ENCODE peak calls at places on chromosome 4, in six cellular contexts. O, S, Y, P, Q and H are unnamed samples.

GRCh38 chr4:68348577-68348976 is 1.3 kb downstream of the YTHDC1 start:
- DNase-seq in O (no peak), Q (no peak), P (no peak), S (no peak), Y (no peak), H (no peak)

GRCh38 chr4:81650871-81651270 is 179.2 kb upstream of the RASGEF1B start:
- DNase-seq in P (no peak), S (no peak), O (no peak), Y (no peak), Q (no peak), H (no peak)

GRCh38 chr4:168528131-168528949 is 31.5 kb downstream of the PALLD start:
- DNase-seq in Q (no peak), P (no peak), S (no peak), Y (no peak), O (no peak), H (no peak)

GRCh38 chr4:100635899-100636298 is 118.1 kb upstream of the EMCN start:
- DNase-seq in O (no peak), Q (no peak), P (no peak), S (no peak), Y (no peak), H (no peak)

GRCh38 chr4:98976716-98977115 is 18.8 kb upstream of the METAP1 start:
- DNase-seq in Y (no peak), Q (no peak), S (no peak), O (no peak), P (no peak), H (no peak)

GRCh38 chr4:100839712-100840111 is 321.9 kb upstream of the EMCN start:
- DNase-seq in O (no peak), S (no peak), P (no peak), Y (no peak), Q (no peak), H (no peak)

GRCh38 chr4:140472156-140472555 is 25.9 kb downstream of the MGAT4D start:
- DNase-seq in Q (no peak), O (no peak), S (no peak), Y (no peak), P (no peak), H (no peak)

GRCh38 chr4:129037093-129037492 is 56.2 kb downstream of the SCLT1 start:
- DNase-seq in S (no peak), Y (no peak), O (no peak), P (no peak), Q (no peak), H (no peak)

GRCh38 chr4:76305971-76306881 is at the start of gene STBD1:
- DNase-seq in Y (peak), P (peak), Q (peak), O (no peak), S (peak), H (peak)

GRCh38 chr4:147581601-147582350 is 35.4 kb upstream of the TMEM184C start:
- DNase-seq in S (no peak), Q (no peak), P (no peak), O (no peak), Y (no peak), H (no peak)

GRCh38 chr4:152225680-152226079 is 310.2 kb downstream of the FBXW7 start:
- DNase-seq in Q (no peak), S (no peak), Y (no peak), O (no peak), P (no peak), H (no peak)

DNA sequence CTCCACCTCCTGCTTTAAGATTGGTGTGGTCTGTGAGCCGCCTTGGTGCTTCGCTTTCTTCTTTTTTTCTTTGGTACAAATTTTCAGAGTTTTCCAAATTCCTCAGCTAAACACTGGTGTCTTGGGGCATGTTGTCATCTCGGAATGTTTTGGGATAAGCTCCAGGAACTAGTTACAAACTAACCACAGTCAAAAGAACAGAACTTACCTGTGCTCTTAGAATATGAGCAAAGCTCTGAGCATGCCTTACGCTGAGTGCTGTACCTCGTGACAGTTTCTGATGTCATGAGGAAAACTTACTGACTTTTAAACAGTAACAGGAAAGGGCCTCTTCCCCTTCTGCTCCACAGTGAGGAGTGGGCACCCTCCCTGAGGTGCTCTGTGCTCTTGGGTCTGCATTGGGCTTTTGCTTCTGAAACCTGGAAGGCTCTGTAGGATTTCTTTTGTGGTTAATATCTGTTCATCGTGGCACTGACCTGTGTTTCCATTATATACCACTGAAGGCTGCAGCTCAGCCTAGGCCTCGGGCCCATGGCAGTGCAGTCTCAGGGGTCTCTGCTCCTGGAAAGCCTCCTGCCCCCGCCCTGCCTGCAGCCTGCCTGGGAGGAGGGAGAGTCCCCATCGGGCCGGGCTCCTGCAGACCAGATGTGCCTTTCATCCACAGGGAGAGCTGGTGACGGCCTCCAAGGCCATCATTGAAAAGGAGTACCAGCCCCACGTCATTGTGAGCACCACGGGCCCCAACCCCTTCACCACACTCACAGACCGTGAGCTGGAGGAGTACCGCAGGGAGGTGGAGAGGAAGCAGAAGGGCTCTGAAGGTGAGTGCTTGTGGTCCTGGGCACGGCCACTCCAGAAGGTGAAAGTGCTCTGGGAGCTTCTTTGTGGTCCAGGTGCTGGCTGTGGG is 48.7 kb downstream of the NOP14 start:
- DNase-seq in P (no peak), S (no peak), O (no peak), Q (no peak), Y (no peak), H (no peak)
- H3K27ac ChIP-seq in P (no peak), S (peak), O (no peak), Q (no peak), Y (no peak), H (no peak)

GRCh38 chr4:139440971-139441370 is 12.9 kb upstream of the RAB33B start:
- DNase-seq in S (no peak), P (no peak), O (no peak), Y (no peak), Q (no peak), H (no peak)
- H3K27ac ChIP-seq in S (no peak), P (no peak), O (no peak), Y (no peak), Q (no peak), H (no peak)

GRCh38 chr4:6492861-6493667 is 20.6 kb upstream of the PPP2R2C start:
- DNase-seq in P (no peak), Y (no peak), Q (no peak), O (no peak), S (no peak), H (no peak)
- H3K27ac ChIP-seq in P (no peak), Y (no peak), Q (no peak), O (peak), S (no peak), H (no peak)

GRCh38 chr4:113512880-113513279 is 248.7 kb downstream of the CAMK2D start:
- DNase-seq in Q (no peak), P (no peak), O (no peak), Y (no peak), S (no peak), H (no peak)
- H3K27ac ChIP-seq in Q (no peak), P (no peak), O (no peak), Y (no peak), S (no peak), H (no peak)

GRCh38 chr4:8674311-8674885 is 81.8 kb downstream of the CPZ start:
- DNase-seq in Y (no peak), S (no peak), P (no peak), O (no peak), Q (no peak), H (no peak)
- H3K27ac ChIP-seq in Y (no peak), S (no peak), P (no peak), O (no peak), Q (no peak), H (no peak)

DNA sequence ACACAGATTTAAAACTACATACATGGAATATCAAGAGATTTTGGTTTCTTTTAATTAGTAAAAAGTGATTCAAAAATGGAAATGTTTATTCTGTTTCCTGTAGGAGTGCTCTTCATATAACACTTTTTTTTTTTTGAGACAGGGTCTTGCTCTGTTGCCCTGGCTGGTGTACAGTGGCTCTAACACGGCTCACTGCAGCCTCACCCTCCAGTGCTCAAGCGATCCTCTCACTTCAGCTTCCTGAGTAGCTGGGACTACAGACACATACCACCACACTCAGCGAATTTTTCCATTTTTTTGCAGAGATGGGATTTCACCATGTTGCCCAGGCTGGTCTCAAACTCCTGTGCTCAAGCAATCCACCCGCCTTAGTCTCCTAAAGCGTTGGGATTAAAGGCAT is 76.3 kb downstream of the RPS3A start:
- DNase-seq in Y (no peak), O (no peak), S (no peak), P (no peak), Q (no peak), H (no peak)
- H3K27ac ChIP-seq in Y (no peak), O (peak), S (no peak), P (no peak), Q (no peak), H (peak)

GRCh38 chr4:25658777-25659176 is 3.1 kb downstream of the SLC34A2 start:
- DNase-seq in Y (no peak), P (no peak), Q (no peak), O (no peak), S (no peak), H (no peak)

GRCh38 chr4:25654031-25654970 is 1.4 kb upstream of the SLC34A2 start:
- DNase-seq in Q (no peak), S (no peak), P (no peak), Y (no peak), O (no peak), H (no peak)

GRCh38 chr4:25656031-25656430 is 380 bp downstream of the SLC34A2 start:
- DNase-seq in O (no peak), Q (no peak), S (no peak), Y (no peak), P (no peak), H (no peak)

GRCh38 chr4:25658357-25658771 is 2.7 kb downstream of the SLC34A2 start:
- DNase-seq in S (no peak), Y (no peak), Q (no peak), P (no peak), O (no peak), H (no peak)

DNA sequence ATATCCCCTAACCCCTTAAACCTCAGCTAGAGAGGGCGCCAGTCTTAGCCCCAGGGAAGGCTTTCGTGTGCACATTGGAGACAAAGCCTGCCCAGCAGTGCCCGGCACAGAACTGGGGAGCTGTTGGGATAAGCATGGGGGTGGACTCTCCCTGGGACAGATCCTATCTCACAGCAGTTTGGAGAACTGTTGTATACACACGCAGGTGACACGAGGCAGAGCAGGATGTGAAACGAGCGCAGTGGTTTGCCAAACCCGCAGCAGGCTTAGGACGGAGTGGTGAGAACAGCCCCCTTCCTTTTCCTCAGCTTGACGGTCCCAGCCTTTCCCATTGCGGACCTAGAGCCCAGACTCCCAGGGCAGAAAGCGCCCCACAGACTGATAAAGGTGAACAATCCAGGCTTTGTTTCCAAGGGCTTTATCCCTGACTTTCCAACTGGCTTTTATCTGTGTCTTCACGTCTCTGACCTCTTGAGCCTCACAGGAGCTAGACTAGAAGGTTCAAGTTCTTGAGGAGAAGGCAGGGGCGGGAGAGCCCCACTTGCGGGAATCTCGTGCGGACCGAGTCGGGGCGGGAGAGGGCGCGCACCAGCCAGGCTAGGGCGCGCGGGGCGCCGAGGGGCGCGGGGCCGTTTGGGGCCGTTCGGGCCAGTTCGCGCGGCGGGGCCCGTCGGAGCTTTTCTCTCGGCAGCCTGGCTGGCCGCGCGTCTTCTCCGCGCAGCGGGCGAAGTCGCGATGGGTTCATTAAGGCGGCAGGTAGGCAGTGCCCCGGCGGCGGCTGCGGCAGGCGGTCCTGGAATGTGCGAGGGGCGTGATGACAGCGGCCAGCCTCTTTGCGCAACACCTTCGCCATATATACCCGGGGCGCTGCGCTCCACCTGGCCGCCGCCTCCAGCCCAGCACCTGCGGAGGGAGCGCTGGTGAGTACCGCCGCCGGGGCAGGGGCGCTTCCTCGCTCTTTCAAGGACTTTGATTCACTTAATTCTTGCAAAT is at the start of gene SLC34A2:
- DNase-seq in S (no peak), Q (no peak), O (no peak), P (no peak), Y (no peak), H (no peak)
- H3K27ac ChIP-seq in S (no peak), Q (no peak), O (no peak), P (no peak), Y (no peak), H (no peak)

DNA sequence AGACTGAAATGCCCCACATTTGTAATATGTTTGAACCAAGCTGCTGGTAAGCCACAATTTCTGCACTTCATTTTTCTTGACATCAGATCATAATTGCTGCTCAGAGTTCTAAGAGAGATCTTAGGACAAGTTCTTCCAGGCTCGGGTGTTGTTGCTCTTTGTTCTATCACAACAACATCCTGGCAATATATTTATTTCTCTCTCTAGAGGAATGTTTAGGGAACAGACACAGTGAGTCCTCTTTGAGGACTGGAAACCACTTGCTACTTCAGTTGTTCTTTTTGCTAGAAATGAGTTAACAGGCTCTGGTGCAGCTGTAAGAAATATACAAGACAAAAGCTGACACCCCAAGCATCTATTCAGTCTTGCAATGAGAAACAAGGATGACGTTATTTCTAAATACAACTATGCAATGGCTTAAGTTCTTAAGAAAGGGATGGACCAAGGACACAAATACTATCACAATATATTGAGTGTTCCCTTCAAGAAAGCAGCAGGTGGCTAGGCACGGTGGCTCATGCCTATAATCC is 59.5 kb downstream of the LNX1 start:
- DNase-seq in S (no peak), P (no peak), Q (no peak), O (no peak), Y (no peak), H (no peak)
- H3K27ac ChIP-seq in S (no peak), P (no peak), Q (no peak), O (no peak), Y (no peak), H (no peak)